ENCODE peak calls at places on chromosome 18, in eight cellular contexts. Y is neural crest cell, B is aorta, Z is cardiac muscle cell, P is caudate nucleus, K is amygdala, A is amniotic epithelial cell, Q is naive B cell. S is an unnamed sample.

GRCh38 chr18:573385-573784 is 6.8 kb upstream of the CETN1 start:
- DNase-seq in Y (no peak), B (no peak), Z (no peak), P (no peak), K (no peak), A (no peak), Q (no peak), S (no peak)

GRCh38 chr18:51346404-51346803 is 148.9 kb upstream of the MEX3C start:
- DNase-seq in Y (no peak), B (no peak), Z (no peak), P (no peak), K (no peak), A (no peak), Q (no peak), S (no peak)

GRCh38 chr18:10410472-10411300 is 43.7 kb upstream of the APCDD1 start:
- DNase-seq in Y (no peak), B (no peak), Z (no peak), P (no peak), K (no peak), A (no peak), Q (no peak), S (peak)

GRCh38 chr18:5238371-5238758 is 41.3 kb upstream of the AKAIN1 start:
- DNase-seq in Y (peak), B (peak), Z (peak), P (no peak), K (peak), A (peak), Q (no peak), S (peak)

GRCh38 chr18:32930695-32931301 is 158.0 kb upstream of the KLHL14 start:
- DNase-seq in Y (no peak), B (no peak), Z (peak), P (no peak), K (no peak), A (peak), Q (peak), S (no peak)

GRCh38 chr18:2263303-2263702 is 308.0 kb downstream of the METTL4 start:
- DNase-seq in Y (no peak), B (no peak), Z (no peak), P (no peak), K (no peak), A (no peak), Q (no peak), S (no peak)

GRCh38 chr18:37328946-37329719 is 236.5 kb downstream of the CELF4 start:
- DNase-seq in Y (no peak), B (no peak), Z (no peak), P (no peak), K (no peak), A (no peak), Q (no peak), S (no peak)

GRCh38 chr18:3985664-3986063 is 469.4 kb downstream of the DLGAP1 start:
- DNase-seq in Y (no peak), B (no peak), Z (peak), P (no peak), K (no peak), A (peak), Q (no peak), S (no peak)

GRCh38 chr18:59606193-59607175 is 90.7 kb downstream of the CCBE1 start:
- DNase-seq in Y (no peak), B (no peak), Z (peak), P (no peak), K (no peak), A (peak), Q (no peak), S (no peak)

GRCh38 chr18:24094561-24094960 is 44.3 kb upstream of the CABYR start:
- DNase-seq in Y (no peak), B (no peak), Z (no peak), P (no peak), K (no peak), A (no peak), Q (no peak), S (no peak)

GRCh38 chr18:75544051-75544481 is 116.6 kb upstream of the SMIM21 start:
- DNase-seq in Y (no peak), B (no peak), Z (peak), P (no peak), K (no peak), A (peak), Q (no peak), S (no peak)

GRCh38 chr18:27778441-27778840 is 398.5 kb downstream of the CDH2 start:
- DNase-seq in Y (no peak), B (no peak), Z (peak), P (no peak), K (no peak), A (peak), Q (no peak), S (no peak)

S was measured in pons.